ENCODE peak calls at places on chromosomes 7 and 10, in eight cellular contexts. One of them, this sample, is unnamed.

GRCh38 chr10:96814264-96814663 is 17.8 kb upstream of the LCOR start:
- DNase-seq in activated T-helper 1 cell treated with anti-CD3 and anti-CD28 coated beads, Interleukin-2, amount 50 U/mL, for 16 hours: no peak
- DNase-seq in EL: peak; percentile 95
- DNase-seq in fibroblast of pulmonary artery: peak; percentile 54
- DNase-seq in HuH-7: no peak
- DNase-seq in NCI-H1048: no peak
- DNase-seq in Peyer's patch: no peak
- DNase-seq in astrocyte of the hippocampus: peak; percentile 87
- DNase-seq in this sample: no peak

GRCh38 chr7:129041142-129041928 is 13.6 kb downstream of the TNPO3 start:
- DNase-seq in HuH-7: no peak
- DNase-seq in Peyer's patch: no peak
- DNase-seq in astrocyte of the hippocampus: peak; percentile 34
- DNase-seq in fibroblast of pulmonary artery: no peak
- DNase-seq in NCI-H1048: no peak
- DNase-seq in EL: no peak
- DNase-seq in activated T-helper 1 cell treated with anti-CD3 and anti-CD28 coated beads, Interleukin-2, amount 50 U/mL, for 16 hours: no peak
- DNase-seq in this sample: no peak

GRCh38 chr7:157431173-157431950 is 94.6 kb downstream of the DNAJB6 start:
- DNase-seq in EL: no peak
- DNase-seq in Peyer's patch: no peak
- DNase-seq in activated T-helper 1 cell treated with anti-CD3 and anti-CD28 coated beads, Interleukin-2, amount 50 U/mL, for 16 hours: no peak
- DNase-seq in astrocyte of the hippocampus: no peak
- DNase-seq in HuH-7: no peak
- DNase-seq in fibroblast of pulmonary artery: no peak
- DNase-seq in NCI-H1048: no peak
- DNase-seq in this sample: no peak

GRCh38 chr7:2554654-2555053 is 670 bp downstream of the BRAT1 start:
- DNase-seq in fibroblast of pulmonary artery: no peak
- DNase-seq in NCI-H1048: no peak
- DNase-seq in HuH-7: no peak
- DNase-seq in Peyer's patch: no peak
- DNase-seq in EL: no peak
- DNase-seq in astrocyte of the hippocampus: no peak
- DNase-seq in activated T-helper 1 cell treated with anti-CD3 and anti-CD28 coated beads, Interleukin-2, amount 50 U/mL, for 16 hours: no peak
- DNase-seq in this sample: no peak

GRCh38 chr10:70145166-70145665 is 1.3 kb downstream of the TYSND1 start:
- DNase-seq in EL: no peak
- DNase-seq in Peyer's patch: no peak
- DNase-seq in astrocyte of the hippocampus: no peak
- DNase-seq in activated T-helper 1 cell treated with anti-CD3 and anti-CD28 coated beads, Interleukin-2, amount 50 U/mL, for 16 hours: no peak
- DNase-seq in HuH-7: no peak
- DNase-seq in NCI-H1048: no peak
- DNase-seq in fibroblast of pulmonary artery: no peak
- DNase-seq in this sample: no peak

GRCh38 chr10:131065673-131066331 is 245.7 kb downstream of the TCERG1L start:
- DNase-seq in activated T-helper 1 cell treated with anti-CD3 and anti-CD28 coated beads, Interleukin-2, amount 50 U/mL, for 16 hours: no peak
- DNase-seq in Peyer's patch: no peak
- DNase-seq in EL: no peak
- DNase-seq in astrocyte of the hippocampus: peak; percentile 38
- DNase-seq in fibroblast of pulmonary artery: no peak
- DNase-seq in NCI-H1048: no peak
- DNase-seq in HuH-7: no peak
- DNase-seq in this sample: no peak

GRCh38 chr10:131928248-131929095 is 27.7 kb downstream of the PPP2R2D start:
- DNase-seq in Peyer's patch: no peak
- DNase-seq in NCI-H1048: no peak
- DNase-seq in astrocyte of the hippocampus: no peak
- DNase-seq in fibroblast of pulmonary artery: peak; percentile 16
- DNase-seq in activated T-helper 1 cell treated with anti-CD3 and anti-CD28 coated beads, Interleukin-2, amount 50 U/mL, for 16 hours: peak; percentile 20
- DNase-seq in EL: no peak
- DNase-seq in HuH-7: no peak
- DNase-seq in this sample: no peak

GRCh38 chr7:81161459-81162075 is 242.7 kb upstream of the SEMA3C start:
- DNase-seq in Peyer's patch: no peak
- DNase-seq in HuH-7: peak; percentile 31
- DNase-seq in fibroblast of pulmonary artery: peak; percentile 92
- DNase-seq in EL: peak; percentile 84
- DNase-seq in astrocyte of the hippocampus: peak; percentile 85
- DNase-seq in NCI-H1048: no peak
- DNase-seq in activated T-helper 1 cell treated with anti-CD3 and anti-CD28 coated beads, Interleukin-2, amount 50 U/mL, for 16 hours: no peak
- DNase-seq in this sample: peak; percentile 58

GRCh38 chr7:95672434-95672833 is 76.1 kb upstream of the PDK4 start:
- DNase-seq in activated T-helper 1 cell treated with anti-CD3 and anti-CD28 coated beads, Interleukin-2, amount 50 U/mL, for 16 hours: no peak
- DNase-seq in HuH-7: no peak
- DNase-seq in astrocyte of the hippocampus: no peak
- DNase-seq in NCI-H1048: no peak
- DNase-seq in fibroblast of pulmonary artery: no peak
- DNase-seq in Peyer's patch: no peak
- DNase-seq in EL: no peak
- DNase-seq in this sample: no peak

GRCh38 chr10:46520381-46520780 is 36.1 kb downstream of the GPRIN2 start:
- DNase-seq in EL: no peak
- DNase-seq in Peyer's patch: no peak
- DNase-seq in astrocyte of the hippocampus: no peak
- DNase-seq in activated T-helper 1 cell treated with anti-CD3 and anti-CD28 coated beads, Interleukin-2, amount 50 U/mL, for 16 hours: no peak
- DNase-seq in HuH-7: no peak
- DNase-seq in fibroblast of pulmonary artery: no peak
- DNase-seq in NCI-H1048: no peak
- DNase-seq in this sample: no peak

GRCh38 chr10:110269641-110270318 is 34.9 kb downstream of the SMNDC1 start:
- DNase-seq in activated T-helper 1 cell treated with anti-CD3 and anti-CD28 coated beads, Interleukin-2, amount 50 U/mL, for 16 hours: no peak
- DNase-seq in NCI-H1048: no peak
- DNase-seq in astrocyte of the hippocampus: peak; percentile 54
- DNase-seq in EL: peak; percentile 3
- DNase-seq in Peyer's patch: no peak
- DNase-seq in fibroblast of pulmonary artery: peak; percentile 56
- DNase-seq in HuH-7: peak; percentile 51
- DNase-seq in this sample: peak; percentile 24

GRCh38 chr7:149427096-149427680 is 33.7 kb downstream of the ZNF777 start:
- DNase-seq in HuH-7: no peak
- DNase-seq in astrocyte of the hippocampus: no peak
- DNase-seq in Peyer's patch: no peak
- DNase-seq in EL: no peak
- DNase-seq in NCI-H1048: no peak
- DNase-seq in activated T-helper 1 cell treated with anti-CD3 and anti-CD28 coated beads, Interleukin-2, amount 50 U/mL, for 16 hours: no peak
- DNase-seq in fibroblast of pulmonary artery: no peak
- DNase-seq in this sample: peak; percentile 46

GRCh38 chr7:512541-513311 is 6.9 kb downstream of the PDGFA start:
- DNase-seq in fibroblast of pulmonary artery: no peak
- DNase-seq in activated T-helper 1 cell treated with anti-CD3 and anti-CD28 coated beads, Interleukin-2, amount 50 U/mL, for 16 hours: no peak
- DNase-seq in Peyer's patch: no peak
- DNase-seq in EL: no peak
- DNase-seq in astrocyte of the hippocampus: peak; percentile 74
- DNase-seq in HuH-7: no peak
- DNase-seq in NCI-H1048: no peak
- DNase-seq in this sample: no peak

GRCh38 chr10:38038107-38038931 is 27.8 kb downstream of the ZNF33A start:
- DNase-seq in NCI-H1048: no peak
- DNase-seq in Peyer's patch: peak; percentile 20
- DNase-seq in activated T-helper 1 cell treated with anti-CD3 and anti-CD28 coated beads, Interleukin-2, amount 50 U/mL, for 16 hours: no peak
- DNase-seq in astrocyte of the hippocampus: no peak
- DNase-seq in fibroblast of pulmonary artery: peak; percentile 14
- DNase-seq in EL: no peak
- DNase-seq in HuH-7: no peak
- DNase-seq in this sample: no peak

GRCh38 chr10:125002423-125003145 is 60.7 kb downstream of the ZRANB1 start:
- DNase-seq in EL: no peak
- DNase-seq in Peyer's patch: no peak
- DNase-seq in HuH-7: no peak
- DNase-seq in activated T-helper 1 cell treated with anti-CD3 and anti-CD28 coated beads, Interleukin-2, amount 50 U/mL, for 16 hours: no peak
- DNase-seq in astrocyte of the hippocampus: no peak
- DNase-seq in NCI-H1048: no peak
- DNase-seq in fibroblast of pulmonary artery: no peak
- DNase-seq in this sample: no peak

GRCh38 chr7:66859794-66860645 is 61.0 kb upstream of the TMEM248 start:
- DNase-seq in NCI-H1048: no peak
- DNase-seq in EL: no peak
- DNase-seq in HuH-7: no peak
- DNase-seq in activated T-helper 1 cell treated with anti-CD3 and anti-CD28 coated beads, Interleukin-2, amount 50 U/mL, for 16 hours: peak; percentile 5
- DNase-seq in Peyer's patch: no peak
- DNase-seq in astrocyte of the hippocampus: peak; percentile 20
- DNase-seq in fibroblast of pulmonary artery: no peak
- DNase-seq in this sample: no peak

GRCh38 chr10:32332299-32332750 is 14.6 kb downstream of the EPC1 start:
- DNase-seq in HuH-7: no peak
- DNase-seq in fibroblast of pulmonary artery: peak; percentile 20
- DNase-seq in EL: no peak
- DNase-seq in Peyer's patch: peak; percentile 31
- DNase-seq in activated T-helper 1 cell treated with anti-CD3 and anti-CD28 coated beads, Interleukin-2, amount 50 U/mL, for 16 hours: peak; percentile 61
- DNase-seq in astrocyte of the hippocampus: no peak
- DNase-seq in NCI-H1048: no peak
- DNase-seq in this sample: peak; percentile 59

GRCh38 chr10:62264702-62265436 is 3.8 kb downstream of the RTKN2 start:
- DNase-seq in Peyer's patch: no peak
- DNase-seq in HuH-7: peak; percentile 36
- DNase-seq in fibroblast of pulmonary artery: peak; percentile 90
- DNase-seq in EL: peak; percentile 89
- DNase-seq in astrocyte of the hippocampus: peak; percentile 87
- DNase-seq in NCI-H1048: no peak
- DNase-seq in activated T-helper 1 cell treated with anti-CD3 and anti-CD28 coated beads, Interleukin-2, amount 50 U/mL, for 16 hours: no peak
- DNase-seq in this sample: peak; percentile 72

GRCh38 chr10:3778708-3779108 is 6.3 kb downstream of the KLF6 start:
- DNase-seq in Peyer's patch: no peak
- DNase-seq in activated T-helper 1 cell treated with anti-CD3 and anti-CD28 coated beads, Interleukin-2, amount 50 U/mL, for 16 hours: no peak
- DNase-seq in NCI-H1048: no peak
- DNase-seq in astrocyte of the hippocampus: peak; percentile 38
- DNase-seq in fibroblast of pulmonary artery: peak; percentile 54
- DNase-seq in EL: no peak
- DNase-seq in HuH-7: no peak
- DNase-seq in this sample: no peak

GRCh38 chr7:129784783-129785456 is 167.8 kb downstream of the UBE2H start:
- DNase-seq in HuH-7: no peak
- DNase-seq in NCI-H1048: no peak
- DNase-seq in EL: no peak
- DNase-seq in astrocyte of the hippocampus: no peak
- DNase-seq in activated T-helper 1 cell treated with anti-CD3 and anti-CD28 coated beads, Interleukin-2, amount 50 U/mL, for 16 hours: no peak
- DNase-seq in Peyer's patch: peak; percentile 37
- DNase-seq in fibroblast of pulmonary artery: no peak
- DNase-seq in this sample: no peak

GRCh38 chr10:46091080-46091833 is 45.2 kb upstream of the MSMB start:
- DNase-seq in Peyer's patch: peak; percentile 71
- DNase-seq in NCI-H1048: no peak
- DNase-seq in astrocyte of the hippocampus: no peak
- DNase-seq in EL: no peak
- DNase-seq in HuH-7: no peak
- DNase-seq in fibroblast of pulmonary artery: no peak
- DNase-seq in activated T-helper 1 cell treated with anti-CD3 and anti-CD28 coated beads, Interleukin-2, amount 50 U/mL, for 16 hours: no peak
- DNase-seq in this sample: no peak

GRCh38 chr10:26725837-26726727 is 28.6 kb downstream of the PDSS1 start:
- DNase-seq in activated T-helper 1 cell treated with anti-CD3 and anti-CD28 coated beads, Interleukin-2, amount 50 U/mL, for 16 hours: no peak
- DNase-seq in NCI-H1048: no peak
- DNase-seq in astrocyte of the hippocampus: peak; percentile 93
- DNase-seq in EL: peak; percentile 60
- DNase-seq in Peyer's patch: no peak
- DNase-seq in HuH-7: peak; percentile 44
- DNase-seq in fibroblast of pulmonary artery: peak; percentile 79
- DNase-seq in this sample: peak; percentile 72

GRCh38 chr7:33921216-33921938 is 16.0 kb downstream of the BMPER start:
- DNase-seq in Peyer's patch: no peak
- DNase-seq in fibroblast of pulmonary artery: no peak
- DNase-seq in astrocyte of the hippocampus: no peak
- DNase-seq in NCI-H1048: no peak
- DNase-seq in EL: no peak
- DNase-seq in HuH-7: no peak
- DNase-seq in activated T-helper 1 cell treated with anti-CD3 and anti-CD28 coated beads, Interleukin-2, amount 50 U/mL, for 16 hours: no peak
- DNase-seq in this sample: no peak

GRCh38 chr10:118799779-118800178 is 45.0 kb upstream of the CACUL1 start:
- DNase-seq in astrocyte of the hippocampus: peak; percentile 64
- DNase-seq in activated T-helper 1 cell treated with anti-CD3 and anti-CD28 coated beads, Interleukin-2, amount 50 U/mL, for 16 hours: no peak
- DNase-seq in HuH-7: no peak
- DNase-seq in Peyer's patch: no peak
- DNase-seq in fibroblast of pulmonary artery: peak; percentile 48
- DNase-seq in EL: peak; percentile 32
- DNase-seq in NCI-H1048: no peak
- DNase-seq in this sample: no peak

GRCh38 chr10:90969148-90969547 is 48.3 kb upstream of the ANKRD1 start:
- DNase-seq in fibroblast of pulmonary artery: no peak
- DNase-seq in Peyer's patch: no peak
- DNase-seq in activated T-helper 1 cell treated with anti-CD3 and anti-CD28 coated beads, Interleukin-2, amount 50 U/mL, for 16 hours: no peak
- DNase-seq in astrocyte of the hippocampus: no peak
- DNase-seq in HuH-7: no peak
- DNase-seq in EL: peak; percentile 45
- DNase-seq in NCI-H1048: no peak
- DNase-seq in this sample: no peak

GRCh38 chr7:134040988-134041387 is 86.2 kb upstream of the LRGUK start:
- DNase-seq in activated T-helper 1 cell treated with anti-CD3 and anti-CD28 coated beads, Interleukin-2, amount 50 U/mL, for 16 hours: no peak
- DNase-seq in EL: no peak
- DNase-seq in fibroblast of pulmonary artery: no peak
- DNase-seq in astrocyte of the hippocampus: no peak
- DNase-seq in NCI-H1048: no peak
- DNase-seq in Peyer's patch: no peak
- DNase-seq in HuH-7: no peak
- DNase-seq in this sample: no peak

GRCh38 chr7:107931740-107932515 is 40.9 kb downstream of the DLD start:
- DNase-seq in astrocyte of the hippocampus: no peak
- DNase-seq in HuH-7: no peak
- DNase-seq in fibroblast of pulmonary artery: peak; percentile 61
- DNase-seq in activated T-helper 1 cell treated with anti-CD3 and anti-CD28 coated beads, Interleukin-2, amount 50 U/mL, for 16 hours: no peak
- DNase-seq in EL: no peak
- DNase-seq in Peyer's patch: no peak
- DNase-seq in NCI-H1048: no peak
- DNase-seq in this sample: no peak

GRCh38 chr7:42661312-42661711 is 250.6 kb downstream of the C7orf25 start:
- DNase-seq in activated T-helper 1 cell treated with anti-CD3 and anti-CD28 coated beads, Interleukin-2, amount 50 U/mL, for 16 hours: no peak
- DNase-seq in NCI-H1048: no peak
- DNase-seq in astrocyte of the hippocampus: peak; percentile 41
- DNase-seq in Peyer's patch: no peak
- DNase-seq in EL: peak; percentile 80
- DNase-seq in HuH-7: no peak
- DNase-seq in fibroblast of pulmonary artery: peak; percentile 88
- DNase-seq in this sample: no peak

GRCh38 chr10:18449631-18450030 is 201.8 kb downstream of the NSUN6 start:
- DNase-seq in NCI-H1048: no peak
- DNase-seq in fibroblast of pulmonary artery: no peak
- DNase-seq in HuH-7: no peak
- DNase-seq in EL: no peak
- DNase-seq in activated T-helper 1 cell treated with anti-CD3 and anti-CD28 coated beads, Interleukin-2, amount 50 U/mL, for 16 hours: no peak
- DNase-seq in astrocyte of the hippocampus: no peak
- DNase-seq in Peyer's patch: no peak
- DNase-seq in this sample: no peak

GRCh38 chr10:107430446-107430845 is 265.9 kb upstream of the SORCS1 start:
- DNase-seq in fibroblast of pulmonary artery: no peak
- DNase-seq in activated T-helper 1 cell treated with anti-CD3 and anti-CD28 coated beads, Interleukin-2, amount 50 U/mL, for 16 hours: no peak
- DNase-seq in Peyer's patch: no peak
- DNase-seq in astrocyte of the hippocampus: no peak
- DNase-seq in HuH-7: no peak
- DNase-seq in EL: no peak
- DNase-seq in NCI-H1048: no peak
- DNase-seq in this sample: no peak

GRCh38 chr10:101066890-101067355 is 5.1 kb downstream of the KAZALD1 start:
- DNase-seq in activated T-helper 1 cell treated with anti-CD3 and anti-CD28 coated beads, Interleukin-2, amount 50 U/mL, for 16 hours: no peak
- DNase-seq in astrocyte of the hippocampus: no peak
- DNase-seq in Peyer's patch: peak; percentile 17
- DNase-seq in EL: no peak
- DNase-seq in HuH-7: no peak
- DNase-seq in fibroblast of pulmonary artery: no peak
- DNase-seq in NCI-H1048: no peak
- DNase-seq in this sample: peak; percentile 45

GRCh38 chr10:6748981-6749630 is 169.0 kb upstream of the PRKCQ start:
- DNase-seq in fibroblast of pulmonary artery: peak; percentile 32
- DNase-seq in NCI-H1048: no peak
- DNase-seq in Peyer's patch: no peak
- DNase-seq in activated T-helper 1 cell treated with anti-CD3 and anti-CD28 coated beads, Interleukin-2, amount 50 U/mL, for 16 hours: no peak
- DNase-seq in HuH-7: no peak
- DNase-seq in EL: peak; percentile 89
- DNase-seq in astrocyte of the hippocampus: peak; percentile 73
- DNase-seq in this sample: no peak

GRCh38 chr10:59634102-59634501 is 75.5 kb downstream of the SLC16A9 start:
- DNase-seq in HuH-7: no peak
- DNase-seq in NCI-H1048: no peak
- DNase-seq in astrocyte of the hippocampus: no peak
- DNase-seq in fibroblast of pulmonary artery: no peak
- DNase-seq in EL: no peak
- DNase-seq in activated T-helper 1 cell treated with anti-CD3 and anti-CD28 coated beads, Interleukin-2, amount 50 U/mL, for 16 hours: no peak
- DNase-seq in Peyer's patch: no peak
- DNase-seq in this sample: no peak

GRCh38 chr10:131426530-131426898 is 115.0 kb upstream of the TCERG1L start:
- DNase-seq in astrocyte of the hippocampus: no peak
- DNase-seq in EL: no peak
- DNase-seq in activated T-helper 1 cell treated with anti-CD3 and anti-CD28 coated beads, Interleukin-2, amount 50 U/mL, for 16 hours: no peak
- DNase-seq in NCI-H1048: no peak
- DNase-seq in Peyer's patch: no peak
- DNase-seq in fibroblast of pulmonary artery: no peak
- DNase-seq in HuH-7: no peak
- DNase-seq in this sample: no peak

This sample was measured in hepatocyte.